ENCODE peak calls at places on chromosomes 3 and 15, in ten cellular contexts. One of them, this sample, is unnamed.

GRCh38 chr3:52025453-52025852 is 29.8 kb upstream of the RPL29 start:
- DNase-seq in OCI-LY7: no peak
- DNase-seq in fibroblast of lung: no peak
- DNase-seq in fibroblast of the aortic adventitia: no peak
- DNase-seq in heart left ventricle: peak; percentile 50
- DNase-seq in psoas muscle: peak; percentile 34
- DNase-seq in endodermal cell: no peak
- DNase-seq in Panc1: no peak
- DNase-seq in HL-60: no peak
- DNase-seq in GM12865: no peak
- DNase-seq in this sample: no peak

GRCh38 chr15:25478313-25478712 is 39.5 kb upstream of the UBE3A start:
- DNase-seq in psoas muscle: no peak
- DNase-seq in GM12865: no peak
- DNase-seq in fibroblast of lung: no peak
- DNase-seq in heart left ventricle: no peak
- DNase-seq in OCI-LY7: no peak
- DNase-seq in fibroblast of the aortic adventitia: no peak
- DNase-seq in Panc1: no peak
- DNase-seq in endodermal cell: no peak
- DNase-seq in HL-60: no peak
- DNase-seq in this sample: no peak

GRCh38 chr3:60932669-60933068 is 318.6 kb downstream of the FHIT start:
- DNase-seq in HL-60: peak; percentile 58
- DNase-seq in psoas muscle: no peak
- DNase-seq in fibroblast of the aortic adventitia: no peak
- DNase-seq in fibroblast of lung: no peak
- DNase-seq in endodermal cell: no peak
- DNase-seq in Panc1: no peak
- DNase-seq in OCI-LY7: no peak
- DNase-seq in heart left ventricle: no peak
- DNase-seq in GM12865: peak; percentile 12
- DNase-seq in this sample: peak; percentile 2

GRCh38 chr3:10466186-10466585 is 39.2 kb downstream of the ATP2B2 start:
- DNase-seq in heart left ventricle: no peak
- DNase-seq in psoas muscle: no peak
- DNase-seq in fibroblast of the aortic adventitia: no peak
- DNase-seq in fibroblast of lung: no peak
- DNase-seq in HL-60: no peak
- DNase-seq in endodermal cell: no peak
- DNase-seq in OCI-LY7: no peak
- DNase-seq in Panc1: no peak
- DNase-seq in GM12865: no peak
- DNase-seq in this sample: no peak

GRCh38 chr15:68816795-68817303 is 3.8 kb downstream of the ANP32A start:
- DNase-seq in fibroblast of the aortic adventitia: no peak
- DNase-seq in fibroblast of lung: peak; percentile 66
- DNase-seq in Panc1: no peak
- DNase-seq in endodermal cell: no peak
- DNase-seq in GM12865: peak; percentile 41
- DNase-seq in HL-60: no peak
- DNase-seq in heart left ventricle: no peak
- DNase-seq in OCI-LY7: peak; percentile 41
- DNase-seq in psoas muscle: no peak
- DNase-seq in this sample: no peak

GRCh38 chr15:31843426-31844055 is 186.8 kb upstream of the CHRNA7 start:
- DNase-seq in psoas muscle: no peak
- DNase-seq in GM12865: no peak
- DNase-seq in endodermal cell: peak; percentile 28
- DNase-seq in fibroblast of the aortic adventitia: no peak
- DNase-seq in heart left ventricle: no peak
- DNase-seq in OCI-LY7: no peak
- DNase-seq in fibroblast of lung: no peak
- DNase-seq in Panc1: no peak
- DNase-seq in HL-60: no peak
- DNase-seq in this sample: no peak

GRCh38 chr15:71707230-71708051 is 102.9 kb upstream of the NR2E3 start:
- DNase-seq in Panc1: no peak
- DNase-seq in endodermal cell: no peak
- DNase-seq in fibroblast of lung: peak; percentile 52
- DNase-seq in HL-60: no peak
- DNase-seq in OCI-LY7: no peak
- DNase-seq in psoas muscle: no peak
- DNase-seq in GM12865: no peak
- DNase-seq in fibroblast of the aortic adventitia: peak; percentile 93
- DNase-seq in heart left ventricle: no peak
- DNase-seq in this sample: peak; percentile 54

GRCh38 chr15:82530606-82531379 is 9.5 kb downstream of the RPS17 start:
- DNase-seq in fibroblast of lung: peak; percentile 60
- DNase-seq in OCI-LY7: peak; percentile 76
- DNase-seq in heart left ventricle: peak; percentile 67
- DNase-seq in psoas muscle: peak; percentile 63
- DNase-seq in HL-60: no peak
- DNase-seq in GM12865: peak; percentile 83
- DNase-seq in Panc1: peak; percentile 69
- DNase-seq in endodermal cell: peak; percentile 95
- DNase-seq in fibroblast of the aortic adventitia: peak; percentile 59
- DNase-seq in this sample: peak; percentile 44

GRCh38 chr3:170524072-170524471 is 61.8 kb downstream of the SLC7A14 start:
- DNase-seq in endodermal cell: no peak
- DNase-seq in fibroblast of lung: peak; percentile 29
- DNase-seq in heart left ventricle: no peak
- DNase-seq in fibroblast of the aortic adventitia: peak; percentile 54
- DNase-seq in GM12865: no peak
- DNase-seq in Panc1: no peak
- DNase-seq in psoas muscle: no peak
- DNase-seq in OCI-LY7: no peak
- DNase-seq in HL-60: no peak
- DNase-seq in this sample: no peak

GRCh38 chr3:173529062-173529711 is 131.6 kb downstream of the NLGN1 start:
- DNase-seq in HL-60: no peak
- DNase-seq in psoas muscle: no peak
- DNase-seq in endodermal cell: peak; percentile 78
- DNase-seq in OCI-LY7: peak; percentile 26
- DNase-seq in heart left ventricle: no peak
- DNase-seq in fibroblast of lung: peak; percentile 5
- DNase-seq in GM12865: peak; percentile 57
- DNase-seq in Panc1: peak; percentile 7
- DNase-seq in fibroblast of the aortic adventitia: no peak
- DNase-seq in this sample: peak; percentile 11

GRCh38 chr3:33115024-33115768 is 1.4 kb downstream of the CRTAP start:
- DNase-seq in OCI-LY7: peak; percentile 52
- DNase-seq in fibroblast of the aortic adventitia: peak; percentile 96
- DNase-seq in heart left ventricle: peak; percentile 77
- DNase-seq in Panc1: no peak
- DNase-seq in psoas muscle: peak; percentile 78
- DNase-seq in fibroblast of lung: peak; percentile 94
- DNase-seq in HL-60: peak; percentile 91
- DNase-seq in GM12865: peak; percentile 24
- DNase-seq in endodermal cell: peak; percentile 58
- DNase-seq in this sample: peak; percentile 88

GRCh38 chr3:58116161-58116955 is 94.4 kb downstream of the DNASE1L3 start:
- DNase-seq in endodermal cell: no peak
- DNase-seq in heart left ventricle: no peak
- DNase-seq in HL-60: no peak
- DNase-seq in OCI-LY7: peak; percentile 15
- DNase-seq in GM12865: peak; percentile 84
- DNase-seq in psoas muscle: no peak
- DNase-seq in Panc1: no peak
- DNase-seq in fibroblast of lung: no peak
- DNase-seq in fibroblast of the aortic adventitia: no peak
- DNase-seq in this sample: no peak

GRCh38 chr3:45575491-45575923 is 19.0 kb upstream of the LIMD1 start:
- DNase-seq in GM12865: no peak
- DNase-seq in HL-60: no peak
- DNase-seq in OCI-LY7: no peak
- DNase-seq in endodermal cell: peak; percentile 65
- DNase-seq in Panc1: no peak
- DNase-seq in fibroblast of lung: peak; percentile 48
- DNase-seq in psoas muscle: no peak
- DNase-seq in heart left ventricle: no peak
- DNase-seq in fibroblast of the aortic adventitia: peak; percentile 27
- DNase-seq in this sample: peak; percentile 61

GRCh38 chr3:105504440-105504951 is 137.8 kb downstream of the ALCAM start:
- DNase-seq in heart left ventricle: no peak
- DNase-seq in GM12865: no peak
- DNase-seq in endodermal cell: no peak
- DNase-seq in fibroblast of the aortic adventitia: no peak
- DNase-seq in fibroblast of lung: no peak
- DNase-seq in OCI-LY7: no peak
- DNase-seq in psoas muscle: no peak
- DNase-seq in HL-60: no peak
- DNase-seq in Panc1: no peak
- DNase-seq in this sample: no peak

GRCh38 chr3:47296562-47297302 is 14.0 kb downstream of the KLHL18 start:
- DNase-seq in fibroblast of lung: no peak
- DNase-seq in GM12865: peak; percentile 31
- DNase-seq in fibroblast of the aortic adventitia: no peak
- DNase-seq in endodermal cell: no peak
- DNase-seq in psoas muscle: no peak
- DNase-seq in heart left ventricle: no peak
- DNase-seq in Panc1: no peak
- DNase-seq in HL-60: no peak
- DNase-seq in OCI-LY7: peak; percentile 24
- DNase-seq in this sample: no peak

DNA sequence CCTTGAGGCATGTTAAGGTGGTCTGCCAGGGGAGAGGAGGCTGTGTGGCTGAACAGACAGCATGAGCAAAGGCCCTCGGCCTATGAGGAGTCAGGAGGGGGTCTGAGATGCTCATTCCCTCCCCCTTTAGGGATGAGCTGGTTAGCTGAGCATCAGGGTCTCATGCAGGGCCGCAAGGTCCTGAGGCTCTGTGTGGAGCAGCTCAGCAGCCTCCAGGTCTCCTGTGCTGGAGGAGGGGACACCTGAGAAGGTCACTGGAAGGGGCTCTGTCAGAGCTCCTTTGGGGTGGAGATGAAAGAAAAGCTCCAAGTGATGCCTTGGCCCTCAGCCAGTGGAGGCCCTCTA is 67.1 kb downstream of the RASGRF1 start:
- DNase-seq in GM12865: no peak
- DNase-seq in fibroblast of the aortic adventitia: no peak
- DNase-seq in psoas muscle: no peak
- DNase-seq in endodermal cell: no peak
- DNase-seq in fibroblast of lung: no peak
- DNase-seq in heart left ventricle: no peak
- DNase-seq in OCI-LY7: no peak
- DNase-seq in HL-60: no peak
- DNase-seq in Panc1: no peak
- DNase-seq in this sample: no peak
- H3K4me3 ChIP-seq in GM12865: no peak overlapping the region
- H3K4me3 ChIP-seq in fibroblast of the aortic adventitia: no peak overlapping the region
- H3K4me3 ChIP-seq in psoas muscle: no peak overlapping the region
- H3K4me3 ChIP-seq in endodermal cell: no peak overlapping the region
- H3K4me3 ChIP-seq in fibroblast of lung: no peak overlapping the region
- H3K4me3 ChIP-seq in heart left ventricle: no peak overlapping the region
- H3K4me3 ChIP-seq in OCI-LY7: no peak overlapping the region
- H3K4me3 ChIP-seq in HL-60: no peak overlapping the region
- H3K4me3 ChIP-seq in Panc1: no peak overlapping the region
- H3K4me3 ChIP-seq in this sample: no peak overlapping the region

GRCh38 chr3:190027116-190027515 is 93.6 kb downstream of the P3H2 start:
- DNase-seq in Panc1: no peak
- DNase-seq in OCI-LY7: no peak
- DNase-seq in fibroblast of the aortic adventitia: no peak
- DNase-seq in fibroblast of lung: no peak
- DNase-seq in endodermal cell: no peak
- DNase-seq in GM12865: no peak
- DNase-seq in heart left ventricle: no peak
- DNase-seq in HL-60: no peak
- DNase-seq in psoas muscle: no peak
- DNase-seq in this sample: no peak
- TF ChIP-seq CTCF in Panc1: no peak
- TF ChIP-seq CTCF in OCI-LY7: no peak
- TF ChIP-seq CTCF in fibroblast of the aortic adventitia: no peak
- TF ChIP-seq CTCF in fibroblast of lung: no peak
- TF ChIP-seq CTCF in endodermal cell: no peak
- TF ChIP-seq CTCF in GM12865: no peak
- TF ChIP-seq CTCF in heart left ventricle: no peak
- TF ChIP-seq CTCF in HL-60: no peak
- TF ChIP-seq CTCF in psoas muscle: no peak
- TF ChIP-seq CTCF in this sample: no peak

DNA sequence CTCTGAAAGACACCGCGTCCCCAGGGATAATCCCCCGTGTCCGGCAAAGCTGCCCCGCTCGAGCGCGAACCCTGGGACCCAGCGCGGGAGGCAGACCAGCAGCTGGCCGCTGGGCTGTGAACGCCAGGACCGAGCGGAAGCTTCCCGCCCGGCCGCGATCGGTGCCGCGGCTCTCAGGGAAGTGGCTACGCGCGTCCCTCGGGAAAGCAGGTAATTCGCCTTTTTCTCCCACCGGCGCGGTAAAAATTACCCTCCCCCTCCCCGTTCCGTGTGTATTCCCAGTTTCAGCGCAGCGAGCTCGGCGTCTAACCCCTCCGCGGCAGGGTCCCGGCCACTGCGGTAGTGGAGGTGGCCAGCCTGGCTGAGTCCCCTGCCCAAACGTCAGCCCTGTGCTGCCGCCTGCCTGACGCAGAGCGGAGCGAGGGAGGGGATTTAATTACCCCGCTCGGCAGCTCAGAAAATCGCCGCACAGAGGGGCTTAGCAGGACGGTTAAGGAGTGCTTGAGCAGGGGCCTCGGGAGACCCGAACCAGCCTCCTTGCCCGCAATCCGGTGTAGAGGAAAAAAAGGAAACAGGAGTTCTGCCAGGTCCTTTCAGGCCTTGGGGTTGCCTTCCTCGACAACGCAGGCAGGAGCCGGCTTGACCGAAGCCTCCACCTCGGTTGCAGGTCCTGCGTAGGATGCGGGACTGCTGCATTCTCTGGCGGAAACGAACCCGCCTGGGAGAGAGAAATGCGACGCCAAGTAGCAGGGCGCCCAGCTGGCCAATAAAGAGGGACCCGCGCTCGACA is 2.9 kb downstream of the GATA2 start:
- DNase-seq in GM12865: no peak
- DNase-seq in OCI-LY7: no peak
- DNase-seq in psoas muscle: no peak
- DNase-seq in endodermal cell: peak; percentile 87
- DNase-seq in fibroblast of lung: no peak
- DNase-seq in heart left ventricle: peak; percentile 47
- DNase-seq in fibroblast of the aortic adventitia: peak; percentile 49
- DNase-seq in HL-60: peak; percentile 30
- DNase-seq in Panc1: no peak
- DNase-seq in this sample: no peak
- H3K4me3 ChIP-seq in GM12865: no peak overlapping the region
- H3K4me3 ChIP-seq in OCI-LY7: no peak overlapping the region
- H3K4me3 ChIP-seq in psoas muscle: peak overlapping the region; percentile 73
- H3K4me3 ChIP-seq in endodermal cell: peak overlapping the region; percentile 71
- H3K4me3 ChIP-seq in fibroblast of lung: peak overlapping the region; percentile 48
- H3K4me3 ChIP-seq in heart left ventricle: peak overlapping the region; percentile 60
- H3K4me3 ChIP-seq in fibroblast of the aortic adventitia: peak overlapping the region; percentile 92
- H3K4me3 ChIP-seq in HL-60: peak overlapping the region; percentile 52
- H3K4me3 ChIP-seq in Panc1: peak overlapping the region; percentile 90
- H3K4me3 ChIP-seq in this sample: peak overlapping the region; percentile 68

DNA sequence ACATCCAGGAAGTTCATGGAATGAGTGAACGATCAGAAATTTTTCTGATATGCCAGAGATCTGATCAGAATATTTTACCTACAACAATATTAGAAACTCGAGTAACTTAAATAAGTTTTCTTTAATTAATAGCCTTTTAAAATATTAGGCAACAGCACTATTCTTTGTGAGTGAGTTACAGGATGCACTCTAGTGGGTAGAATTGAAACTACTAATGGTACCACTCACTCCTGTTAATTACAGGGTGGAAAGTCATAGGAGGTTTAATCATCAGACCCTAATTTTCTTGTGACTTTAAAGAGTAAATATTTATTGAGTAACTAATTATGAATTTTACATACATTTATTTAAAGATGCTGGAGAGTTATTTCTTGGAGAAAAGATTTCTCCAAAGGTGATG is 217.3 kb downstream of the CACNA2D3 start:
- DNase-seq in endodermal cell: no peak
- DNase-seq in heart left ventricle: no peak
- DNase-seq in HL-60: no peak
- DNase-seq in psoas muscle: no peak
- DNase-seq in GM12865: no peak
- DNase-seq in fibroblast of lung: no peak
- DNase-seq in fibroblast of the aortic adventitia: no peak
- DNase-seq in Panc1: no peak
- DNase-seq in OCI-LY7: no peak
- DNase-seq in this sample: no peak
- TF ChIP-seq CTCF in endodermal cell: peak; percentile 45
- TF ChIP-seq CTCF in heart left ventricle: peak; percentile 16
- TF ChIP-seq CTCF in HL-60: no peak
- TF ChIP-seq CTCF in psoas muscle: no peak
- TF ChIP-seq CTCF in GM12865: no peak
- TF ChIP-seq CTCF in fibroblast of lung: no peak
- TF ChIP-seq CTCF in fibroblast of the aortic adventitia: no peak
- TF ChIP-seq CTCF in Panc1: no peak
- TF ChIP-seq CTCF in OCI-LY7: no peak
- TF ChIP-seq CTCF in this sample: peak; percentile 8